ENCODE peak calls at places on chromosomes 4 and X, in seven cellular contexts. R is NB4, A is spleen, Y is lower leg skin, D is H54, Z is HCT116, C is body of pancreas. X is an unnamed sample.

GRCh38 chr4:102553982-102554381 is 52.8 kb downstream of the NFKB1 start:
- DNase-seq in R (no peak), A (no peak), Y (no peak), D (no peak), Z (no peak), C (no peak), X (no peak)

GRCh38 chrX:7779644-7780043 is 63.3 kb upstream of the VCX start:
- DNase-seq in R (no peak), A (no peak), Y (no peak), D (no peak), Z (no peak), C (no peak), X (no peak)

GRCh38 chr4:22363071-22363470 is 152.8 kb downstream of the ADGRA3 start:
- DNase-seq in R (no peak), A (no peak), Y (no peak), D (no peak), Z (no peak), C (no peak), X (no peak)

GRCh38 chrX:119622356-119623232 is 16.4 kb upstream of the NKRF start:
- DNase-seq in R (no peak), A (no peak), Y (no peak), D (no peak), Z (no peak), C (peak), X (no peak)

GRCh38 chr4:102541708-102542107 is 40.5 kb downstream of the NFKB1 start:
- DNase-seq in R (no peak), A (no peak), Y (no peak), D (no peak), Z (no peak), C (no peak), X (no peak)

GRCh38 chr4:142091085-142091513 is 454.7 kb downstream of the IL15 start:
- DNase-seq in R (no peak), A (no peak), Y (no peak), D (no peak), Z (no peak), C (peak), X (no peak)

GRCh38 chr4:88075336-88075735 is 67.9 kb downstream of the PKD2 start:
- DNase-seq in R (no peak), A (no peak), Y (no peak), D (no peak), Z (no peak), C (no peak), X (no peak)

GRCh38 chr4:186500721-186501304 is 54.6 kb downstream of the MTNR1A start:
- DNase-seq in R (no peak), A (no peak), Y (no peak), D (no peak), Z (no peak), C (peak), X (no peak)

GRCh38 chr4:158873795-158874359 is 105.1 kb downstream of the FNIP2 start:
- DNase-seq in R (no peak), A (no peak), Y (no peak), D (peak), Z (peak), C (no peak), X (no peak)

GRCh38 chr4:22237846-22238513 is 277.9 kb downstream of the ADGRA3 start:
- DNase-seq in R (no peak), A (no peak), Y (no peak), D (no peak), Z (no peak), C (peak), X (no peak)

GRCh38 chrX:21798677-21799219 is 40.7 kb upstream of the MBTPS2 start:
- DNase-seq in R (no peak), A (no peak), Y (no peak), D (peak), Z (peak), C (peak), X (no peak)

GRCh38 chrX:12779534-12779933 is 11.7 kb upstream of the PRPS2 start:
- DNase-seq in R (no peak), A (no peak), Y (no peak), D (no peak), Z (no peak), C (peak), X (no peak)

GRCh38 chr4:53781614-53782467 is 190.6 kb upstream of the LNX1 start:
- DNase-seq in R (no peak), A (no peak), Y (no peak), D (no peak), Z (no peak), C (no peak), X (no peak)

GRCh38 chr4:184907216-184907615 is 81.4 kb upstream of the ACSL1 start:
- DNase-seq in R (peak), A (no peak), Y (no peak), D (no peak), Z (no peak), C (no peak), X (no peak)

GRCh38 chrX:18294893-18295292 is 59.6 kb downstream of the SCML2 start:
- DNase-seq in R (no peak), A (no peak), Y (no peak), D (no peak), Z (no peak), C (no peak), X (no peak)

GRCh38 chrX:67779099-67779498 is 235.3 kb downstream of the AR start:
- DNase-seq in R (no peak), A (no peak), Y (no peak), D (no peak), Z (no peak), C (no peak), X (no peak)

GRCh38 chrX:115957862-115958490 is 212.6 kb upstream of the AGTR2 start:
- DNase-seq in R (peak), A (no peak), Y (no peak), D (no peak), Z (no peak), C (no peak), X (no peak)

GRCh38 chr4:149017022-149017734 is 575.0 kb upstream of the NR3C2 start:
- DNase-seq in R (no peak), A (no peak), Y (no peak), D (no peak), Z (no peak), C (no peak), X (no peak)

GRCh38 chr4:112284662-112285411 is 867 bp downstream of the TIFA start:
- DNase-seq in R (peak), A (peak), Y (no peak), D (no peak), Z (no peak), C (peak), X (no peak)

GRCh38 chrX:154040307-154040756 is 20.6 kb upstream of the IRAK1 start:
- DNase-seq in R (peak), A (no peak), Y (no peak), D (no peak), Z (no peak), C (no peak), X (no peak)

GRCh38 chr4:137909910-137910309 is 332.2 kb downstream of the SLC7A11 start:
- DNase-seq in R (no peak), A (no peak), Y (no peak), D (no peak), Z (no peak), C (peak), X (no peak)

GRCh38 chr4:169351860-169352259 is 81.1 kb upstream of the SH3RF1 start:
- DNase-seq in R (no peak), A (no peak), Y (no peak), D (no peak), Z (no peak), C (peak), X (no peak)

GRCh38 chr4:8840006-8840793 is 31.4 kb downstream of the HMX1 start:
- DNase-seq in R (no peak), A (peak), Y (peak), D (no peak), Z (no peak), C (no peak), X (no peak)

GRCh38 chr4:158810487-158811215 is 41.8 kb downstream of the FNIP2 start:
- DNase-seq in R (no peak), A (no peak), Y (peak), D (peak), Z (peak), C (peak), X (no peak)

GRCh38 chrX:136806891-136807410 is 26.2 kb upstream of the ARHGEF6 start:
- DNase-seq in R (no peak), A (no peak), Y (no peak), D (no peak), Z (no peak), C (no peak), X (no peak)

GRCh38 chrX:4572652-4573051 is 859.2 kb upstream of the PRKX start:
- DNase-seq in R (no peak), A (no peak), Y (no peak), D (no peak), Z (no peak), C (no peak), X (no peak)

GRCh38 chr4:176443646-176444409 is 124.1 kb downstream of the SPCS3 start:
- DNase-seq in R (no peak), A (no peak), Y (no peak), D (no peak), Z (no peak), C (no peak), X (no peak)

GRCh38 chrX:100768679-100769338 is 36.9 kb upstream of the SYTL4 start:
- DNase-seq in R (peak), A (peak), Y (peak), D (peak), Z (peak), C (peak), X (peak)
- TF ChIP-seq POLR2A in R (no peak), A (no peak), Y (no peak), D (no peak), Z (no peak), C (no peak), X (no peak)

DNA sequence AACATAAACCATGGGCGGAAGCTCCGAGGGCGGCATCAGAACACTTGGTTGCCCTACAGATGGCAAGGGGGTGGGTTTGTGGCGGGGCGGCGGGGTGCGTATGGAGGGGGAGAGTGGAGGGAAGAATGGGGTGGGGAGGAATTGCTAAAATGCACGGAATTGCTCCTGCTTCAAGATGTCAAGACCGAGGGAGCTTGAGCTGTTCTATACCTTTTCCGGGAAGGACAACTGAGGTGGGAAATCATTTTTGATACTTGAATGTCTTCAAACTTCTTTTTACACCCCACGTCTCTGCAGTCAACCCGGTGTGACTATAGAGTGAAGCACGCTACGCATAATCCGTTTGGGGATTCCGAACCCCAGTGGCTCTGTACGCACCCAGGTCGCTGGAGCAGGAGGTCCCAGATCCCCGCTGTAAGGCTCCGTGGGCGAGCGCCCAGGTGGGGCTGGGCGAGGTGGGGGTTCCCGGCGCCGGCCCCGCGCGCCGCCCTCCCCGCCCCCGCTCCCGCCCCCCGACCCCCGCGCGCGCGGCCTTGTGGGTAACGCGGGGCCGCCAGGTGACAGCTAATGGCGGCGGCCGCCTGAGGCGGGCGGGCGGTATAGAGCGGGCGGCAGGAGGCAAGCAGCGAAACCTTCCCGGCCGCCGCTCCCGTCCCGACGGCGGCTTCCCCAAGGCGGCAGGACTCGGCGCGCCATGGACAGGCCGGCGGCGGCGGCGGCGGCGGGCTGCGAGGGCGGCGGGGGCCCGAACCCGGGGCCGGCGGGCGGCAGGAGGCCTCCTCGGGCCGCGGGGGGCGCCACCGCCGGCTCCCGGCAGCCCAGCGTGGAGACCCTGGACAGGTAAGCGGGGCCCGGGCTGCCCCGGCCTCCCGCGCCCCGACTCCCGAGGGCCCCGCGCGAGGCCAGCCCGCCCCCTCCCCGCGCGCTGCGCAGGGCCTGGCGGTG is at the start of gene MTMR1:
- DNase-seq in R (peak), A (peak), Y (no peak), D (no peak), Z (no peak), C (peak), X (no peak)
- TF ChIP-seq POLR2A in R (no peak), A (no peak), Y (no peak), D (no peak), Z (peak), C (peak), X (no peak)

GRCh38 chr4:38663021-38663800 is 788 bp upstream of the KLF3 start:
- DNase-seq in R (peak), A (no peak), Y (no peak), D (no peak), Z (no peak), C (peak), X (peak)

GRCh38 chr4:38664704-38665401 is 854 bp downstream of the KLF3 start:
- DNase-seq in R (peak), A (peak), Y (peak), D (no peak), Z (no peak), C (peak), X (no peak)

GRCh38 chr4:38661371-38661770 is 2.6 kb upstream of the KLF3 start:
- DNase-seq in R (no peak), A (no peak), Y (no peak), D (no peak), Z (no peak), C (no peak), X (no peak)

GRCh38 chr4:38665846-38666490 is 2.0 kb downstream of the KLF3 start:
- DNase-seq in R (no peak), A (no peak), Y (no peak), D (no peak), Z (no peak), C (no peak), X (no peak)

DNA sequence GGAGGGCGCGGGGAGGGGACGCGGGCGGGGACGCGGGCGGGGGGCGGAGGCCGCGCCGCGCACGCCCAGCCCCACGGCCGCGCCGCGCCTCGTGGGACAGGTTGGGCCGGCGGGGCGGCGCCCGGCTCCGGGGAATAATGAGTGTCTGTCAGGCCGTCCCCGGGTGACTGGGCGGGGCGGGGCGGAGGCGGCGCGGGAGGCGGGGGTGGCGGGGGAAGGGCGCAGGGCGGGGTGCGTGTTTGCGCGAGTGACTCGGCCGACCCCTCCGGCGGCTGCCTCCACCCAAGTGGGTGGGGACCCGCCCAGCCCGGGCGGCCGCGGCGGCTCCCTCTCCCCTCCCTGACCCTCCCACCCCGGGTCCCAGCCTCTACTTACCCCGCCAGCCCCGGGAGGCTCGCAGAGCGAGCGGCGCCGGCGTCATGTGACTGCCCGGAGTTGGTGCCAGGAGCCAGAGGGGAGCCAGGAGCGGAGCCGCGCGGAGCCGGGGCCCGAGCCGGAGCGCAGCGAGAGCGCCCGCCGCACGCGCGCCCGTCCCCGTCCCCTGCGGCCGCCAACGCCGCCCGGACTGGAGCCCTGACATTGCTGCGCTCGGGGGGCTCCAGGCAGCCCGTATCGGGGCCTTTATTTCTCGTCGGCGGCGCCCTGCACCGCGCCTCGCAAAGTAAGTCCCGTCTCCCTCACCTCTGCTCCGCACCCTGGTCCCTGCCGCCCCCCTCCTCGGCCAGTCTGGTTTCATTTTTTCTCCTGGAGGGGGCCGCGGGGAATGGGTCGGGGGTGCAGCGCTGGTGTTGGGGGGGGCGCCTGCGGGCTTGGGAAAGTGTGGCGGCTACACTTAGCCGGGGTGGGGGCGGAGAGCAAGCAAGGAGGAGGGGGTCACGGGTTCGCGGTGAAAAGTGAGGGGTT is at the start of gene KLF3:
- DNase-seq in R (peak), A (peak), Y (peak), D (peak), Z (peak), C (peak), X (peak)
- TF ChIP-seq POLR2A in R (peak), A (peak), Y (peak), D (peak), Z (no peak), C (peak), X (no peak)

DNA sequence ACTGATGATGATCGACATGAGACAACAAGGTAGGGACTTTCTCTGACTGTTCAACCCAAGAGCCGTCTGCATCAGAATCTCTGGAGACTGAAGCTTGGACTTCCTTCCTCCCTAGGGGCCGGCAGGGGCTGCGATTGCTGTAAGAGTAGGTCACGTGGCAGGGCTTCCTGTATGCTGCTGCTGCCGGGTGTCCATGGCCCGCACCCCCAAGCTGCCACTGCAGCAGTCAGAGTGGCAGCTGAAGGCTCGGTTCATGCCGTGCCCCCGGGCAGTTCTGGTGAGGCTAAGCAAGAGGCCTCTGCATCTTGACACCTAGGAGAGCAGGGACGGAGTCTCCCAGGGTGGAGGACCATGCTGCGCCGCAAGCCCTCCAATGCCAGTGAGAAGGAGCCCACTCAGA is at the start of gene SASH3:
- DNase-seq in R (peak), A (peak), Y (no peak), D (no peak), Z (no peak), C (peak), X (peak)
- TF ChIP-seq POLR2A in R (peak), A (no peak), Y (no peak), D (no peak), Z (no peak), C (no peak), X (no peak)

GRCh38 chr4:676871-677235 is 2.5 kb downstream of the MYL5 start:
- DNase-seq in R (no peak), A (no peak), Y (no peak), D (no peak), Z (no peak), C (no peak), X (no peak)

GRCh38 chr4:677431-678293 is 3.3 kb downstream of the MYL5 start:
- DNase-seq in R (peak), A (peak), Y (no peak), D (no peak), Z (peak), C (peak), X (no peak)

GRCh38 chr4:679571-680083 is 5.3 kb downstream of the MYL5 start:
- DNase-seq in R (no peak), A (peak), Y (no peak), D (no peak), Z (no peak), C (no peak), X (no peak)

GRCh38 chr4:678765-679481 is 4.6 kb downstream of the MYL5 start:
- DNase-seq in R (no peak), A (peak), Y (no peak), D (no peak), Z (no peak), C (no peak), X (no peak)

DNA sequence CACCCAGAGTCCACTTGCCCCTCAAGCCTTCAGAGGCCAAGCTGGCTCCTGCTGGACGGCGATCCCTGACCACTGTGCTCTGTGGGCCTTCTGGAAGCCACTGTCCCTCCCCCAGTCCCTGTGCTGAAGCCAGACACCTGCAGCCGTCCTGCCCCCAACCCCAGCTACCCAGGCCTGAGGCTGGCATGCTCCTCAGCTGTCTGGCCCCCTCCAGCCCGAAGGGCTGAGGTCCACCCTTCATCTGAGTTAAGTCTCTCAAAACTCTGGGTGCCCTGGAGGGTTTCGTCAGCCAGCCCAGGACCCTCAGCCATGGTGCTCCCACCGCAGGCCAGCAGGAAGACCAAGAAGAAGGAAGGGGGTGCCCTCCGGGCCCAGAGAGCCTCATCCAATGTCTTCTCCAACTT is 4.0 kb downstream of the MYL5 start:
- DNase-seq in R (no peak), A (peak), Y (no peak), D (no peak), Z (no peak), C (no peak), X (no peak)
- TF ChIP-seq POLR2A in R (no peak), A (no peak), Y (no peak), D (no peak), Z (no peak), C (no peak), X (no peak)

GRCh38 chr4:139176299-139177048 is 544 bp downstream of the ELF2 start:
- DNase-seq in R (peak), A (peak), Y (peak), D (peak), Z (peak), C (peak), X (peak)
- TF ChIP-seq POLR2A in R (no peak), A (no peak), Y (no peak), D (peak), Z (no peak), C (peak), X (peak)